ENCODE peak calls at places on chromosomes 3 and 15, in eight cellular contexts. R is EH, D is heart left ventricle, H is epithelial cell of esophagus, S is NCI-H1092, N is RWPE1, J is MCF 10A, O is iPS DF 6.9. W is an unnamed sample.

GRCh38 chr15:69896606-69897005 is 201.1 kb downstream of the TLE3 start:
- DNase-seq in R (peak; percentile 4), D (no peak), H (no peak), S (no peak), N (no peak), J (no peak), O (no peak), W (peak; percentile 29)

GRCh38 chr15:37095197-37095992 is 5.0 kb downstream of the MEIS2 start:
- DNase-seq in R (no peak), D (no peak), H (no peak), S (no peak), N (no peak), J (no peak), O (no peak), W (no peak)

GRCh38 chr15:73239564-73240208 is 129.1 kb downstream of the HCN4 start:
- DNase-seq in R (peak; percentile 9), D (no peak), H (peak; percentile 27), S (no peak), N (no peak), J (peak; percentile 6), O (no peak), W (no peak)

GRCh38 chr3:97009427-97010019 is 195.1 kb downstream of the EPHA6 start:
- DNase-seq in R (no peak), D (no peak), H (no peak), S (no peak), N (no peak), J (no peak), O (peak; percentile 18), W (no peak)

GRCh38 chr15:69014454-69014853 is at the start of gene NOX5:
- DNase-seq in R (peak; percentile 97), D (no peak), H (peak; percentile 54), S (no peak), N (peak; percentile 45), J (peak; percentile 31), O (no peak), W (no peak)

GRCh38 chr3:20769430-20769829 is 583.4 kb upstream of the SGO1 start:
- DNase-seq in R (no peak), D (no peak), H (no peak), S (no peak), N (no peak), J (no peak), O (no peak), W (no peak)

GRCh38 chr3:159616234-159616825 is 372.3 kb upstream of the IL12A start:
- DNase-seq in R (peak; percentile 74), D (peak; percentile 35), H (peak; percentile 61), S (no peak), N (peak; percentile 30), J (peak; percentile 67), O (no peak), W (peak; percentile 81)

GRCh38 chr3:63967675-63968611 is 55.4 kb downstream of the PSMD6 start:
- DNase-seq in R (peak; percentile 55), D (peak; percentile 18), H (peak; percentile 35), S (no peak), N (no peak), J (peak; percentile 41), O (no peak), W (peak; percentile 53)

GRCh38 chr15:55268054-55268695 is 21.4 kb downstream of the RAB27A start:
- DNase-seq in R (no peak), D (no peak), H (no peak), S (no peak), N (no peak), J (no peak), O (no peak), W (no peak)

GRCh38 chr15:100241572-100242479 is 99.9 kb downstream of the ADAMTS17 start:
- DNase-seq in R (no peak), D (no peak), H (peak; percentile 49), S (no peak), N (peak; percentile 55), J (peak; percentile 73), O (no peak), W (no peak)

GRCh38 chr15:39243396-39243795 is 337.5 kb upstream of the THBS1 start:
- DNase-seq in R (peak; percentile 87), D (no peak), H (no peak), S (no peak), N (no peak), J (no peak), O (no peak), W (peak; percentile 37)

GRCh38 chr3:100556656-100557310 is 52.6 kb upstream of the ADGRG7 start:
- DNase-seq in R (peak; percentile 54), D (no peak), H (peak; percentile 80), S (no peak), N (peak; percentile 68), J (peak; percentile 85), O (no peak), W (peak; percentile 61)

GRCh38 chr3:4350789-4351163 is 47.6 kb downstream of the SETMAR start:
- DNase-seq in R (peak; percentile 63), D (peak; percentile 48), H (peak; percentile 67), S (peak; percentile 2), N (peak; percentile 44), J (peak; percentile 68), O (no peak), W (peak; percentile 88)

GRCh38 chr15:100671858-100672543 is 69.6 kb downstream of the ASB7 start:
- DNase-seq in R (peak; percentile 69), D (no peak), H (peak; percentile 34), S (no peak), N (peak; percentile 49), J (no peak), O (peak; percentile 2), W (peak; percentile 80)

GRCh38 chr15:66647358-66647757 is 54.7 kb upstream of the SMAD6 start:
- DNase-seq in R (no peak), D (peak; percentile 67), H (peak; percentile 59), S (no peak), N (no peak), J (no peak), O (no peak), W (no peak)

GRCh38 chr15:89430530-89431341 is 65.6 kb downstream of the RHCG start:
- DNase-seq in R (peak; percentile 73), D (peak; percentile 77), H (peak; percentile 58), S (peak; percentile 65), N (peak; percentile 88), J (peak; percentile 59), O (no peak), W (peak; percentile 90)

GRCh38 chr15:41154412-41154811 is 38.3 kb upstream of the INO80 start:
- DNase-seq in R (no peak), D (no peak), H (no peak), S (no peak), N (no peak), J (no peak), O (no peak), W (no peak)

GRCh38 chr15:90126022-90126421 is 23.8 kb upstream of the IDH2 start:
- DNase-seq in R (no peak), D (no peak), H (no peak), S (no peak), N (no peak), J (no peak), O (no peak), W (no peak)

GRCh38 chr3:50261505-50261904 is 7.4 kb upstream of the SEMA3B start:
- DNase-seq in R (no peak), D (peak; percentile 7), H (no peak), S (no peak), N (no peak), J (no peak), O (no peak), W (no peak)

GRCh38 chr3:126287536-126288181 is 69.5 kb downstream of the KLF15 start:
- DNase-seq in R (peak; percentile 69), D (peak; percentile 64), H (peak; percentile 48), S (no peak), N (no peak), J (peak; percentile 39), O (no peak), W (peak; percentile 84)

GRCh38 chr3:124691599-124691998 is 38.7 kb upstream of the UMPS start:
- DNase-seq in R (no peak), D (no peak), H (no peak), S (no peak), N (no peak), J (no peak), O (no peak), W (no peak)

GRCh38 chr15:52673312-52673711 is 5.9 kb downstream of the ATOSA start:
- DNase-seq in R (no peak), D (no peak), H (peak; percentile 53), S (no peak), N (no peak), J (no peak), O (no peak), W (no peak)

GRCh38 chr3:149368201-149368849 is 9.1 kb downstream of the TM4SF1 start:
- DNase-seq in R (no peak), D (no peak), H (peak; percentile 60), S (no peak), N (no peak), J (no peak), O (no peak), W (no peak)

GRCh38 chr3:151437047-151437446 is 23.8 kb downstream of the IGSF10 start:
- DNase-seq in R (no peak), D (no peak), H (peak; percentile 15), S (no peak), N (no peak), J (no peak), O (no peak), W (no peak)

GRCh38 chr3:169945313-169945712 is 21.3 kb upstream of the SEC62 start:
- DNase-seq in R (no peak), D (peak; percentile 15), H (no peak), S (no peak), N (no peak), J (no peak), O (no peak), W (no peak)

GRCh38 chr3:123431007-123431657 is 17.8 kb downstream of the ADCY5 start:
- DNase-seq in R (no peak), D (no peak), H (no peak), S (no peak), N (no peak), J (no peak), O (no peak), W (no peak)

GRCh38 chr3:42830437-42831320 is 21.4 kb downstream of the ACKR2 start:
- DNase-seq in R (no peak), D (no peak), H (peak; percentile 75), S (peak; percentile 42), N (peak; percentile 42), J (peak; percentile 63), O (peak; percentile 39), W (peak; percentile 60)